ENCODE peak calls at places on chromosomes 3 and 15, in five cellular contexts. One of them, this sample, is unnamed.

GRCh38 chr3:188276366-188276765 is 122.4 kb downstream of the LPP start:
- DNase-seq in A673: no peak
- DNase-seq in keratinocyte: no peak
- DNase-seq in GM13976: no peak
- DNase-seq in RWPE1: no peak
- DNase-seq in this sample: no peak

GRCh38 chr15:78040653-78041244 is 36.8 kb downstream of the TBC1D2B start:
- DNase-seq in A673: no peak
- DNase-seq in keratinocyte: no peak
- DNase-seq in GM13976: no peak
- DNase-seq in RWPE1: no peak
- DNase-seq in this sample: no peak

GRCh38 chr3:5037828-5038227 is 58.6 kb downstream of the BHLHE40 start:
- DNase-seq in keratinocyte: no peak
- DNase-seq in GM13976: no peak
- DNase-seq in A673: no peak
- DNase-seq in RWPE1: no peak
- DNase-seq in this sample: no peak

GRCh38 chr3:58631742-58632141 is 34.8 kb downstream of the FAM3D start:
- DNase-seq in keratinocyte: no peak
- DNase-seq in RWPE1: no peak
- DNase-seq in A673: no peak
- DNase-seq in GM13976: no peak
- DNase-seq in this sample: no peak

GRCh38 chr3:53817809-53818208 is 28.4 kb downstream of the CHDH start:
- DNase-seq in GM13976: no peak
- DNase-seq in keratinocyte: no peak
- DNase-seq in RWPE1: no peak
- DNase-seq in A673: no peak
- DNase-seq in this sample: no peak

GRCh38 chr3:97711664-97712063 is 52.9 kb upstream of the ARL6 start:
- DNase-seq in keratinocyte: no peak
- DNase-seq in RWPE1: no peak
- DNase-seq in A673: no peak
- DNase-seq in GM13976: no peak
- DNase-seq in this sample: no peak

GRCh38 chr3:43388909-43389308 is 102.6 kb downstream of the SNRK start:
- DNase-seq in A673: no peak
- DNase-seq in RWPE1: no peak
- DNase-seq in GM13976: no peak
- DNase-seq in keratinocyte: no peak
- DNase-seq in this sample: no peak

GRCh38 chr3:159751141-159751540 is 237.5 kb upstream of the IL12A start:
- DNase-seq in A673: no peak
- DNase-seq in keratinocyte: no peak
- DNase-seq in GM13976: no peak
- DNase-seq in RWPE1: no peak
- DNase-seq in this sample: no peak

GRCh38 chr15:40929730-40930429 is 740 bp downstream of the DLL4 start:
- DNase-seq in keratinocyte: no peak
- DNase-seq in GM13976: no peak
- DNase-seq in RWPE1: no peak
- DNase-seq in A673: no peak
- DNase-seq in this sample: no peak

GRCh38 chr3:123158899-123159390 is 42.8 kb upstream of the SEC22A start:
- DNase-seq in A673: no peak
- DNase-seq in keratinocyte: no peak
- DNase-seq in RWPE1: no peak
- DNase-seq in GM13976: no peak
- DNase-seq in this sample: no peak

GRCh38 chr3:123158330-123158729 is 43.4 kb upstream of the SEC22A start:
- DNase-seq in A673: no peak
- DNase-seq in GM13976: no peak
- DNase-seq in keratinocyte: no peak
- DNase-seq in RWPE1: no peak
- DNase-seq in this sample: no peak

GRCh38 chr3:123163146-123163545 is 38.6 kb upstream of the SEC22A start:
- DNase-seq in keratinocyte: no peak
- DNase-seq in GM13976: no peak
- DNase-seq in RWPE1: no peak
- DNase-seq in A673: no peak
- DNase-seq in this sample: no peak

GRCh38 chr3:123159926-123160635 is 41.7 kb upstream of the SEC22A start:
- DNase-seq in GM13976: no peak
- DNase-seq in A673: no peak
- DNase-seq in RWPE1: no peak
- DNase-seq in keratinocyte: no peak
- DNase-seq in this sample: no peak

DNA sequence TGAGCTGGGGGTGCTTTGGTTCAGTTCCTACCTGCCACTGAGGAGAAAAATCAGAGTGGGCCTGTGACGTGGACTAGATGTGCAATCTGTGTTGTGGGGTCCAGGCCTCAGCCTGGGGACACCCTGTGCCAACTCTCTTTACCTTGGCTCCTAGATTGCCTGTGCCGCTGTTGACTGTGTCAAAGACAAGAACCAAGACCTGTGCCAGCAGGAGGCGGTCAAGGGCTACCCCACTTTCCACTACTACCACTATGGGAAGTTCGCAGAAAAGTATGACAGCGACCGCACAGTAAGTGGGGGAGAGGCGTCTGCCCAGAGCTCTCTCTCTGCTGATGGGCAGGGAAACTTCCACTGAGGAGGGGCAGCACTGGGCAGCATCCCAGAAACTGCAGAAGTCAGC is 40.6 kb upstream of the SEC22A start:
- DNase-seq in keratinocyte: no peak
- DNase-seq in GM13976: no peak
- DNase-seq in A673: no peak
- DNase-seq in RWPE1: no peak
- DNase-seq in this sample: no peak
- TF ChIP-seq CTCF in keratinocyte: no peak
- TF ChIP-seq CTCF in GM13976: no peak
- TF ChIP-seq CTCF in A673: peak
- TF ChIP-seq CTCF in RWPE1: no peak
- TF ChIP-seq CTCF in this sample: no peak

GRCh38 chr15:44532689-44533088 is 4.3 kb upstream of the EIF3J start:
- DNase-seq in RWPE1: no peak
- DNase-seq in keratinocyte: no peak
- DNase-seq in A673: peak
- DNase-seq in GM13976: no peak
- DNase-seq in this sample: no peak
- TF ChIP-seq CTCF in RWPE1: peak
- TF ChIP-seq CTCF in keratinocyte: no peak
- TF ChIP-seq CTCF in A673: peak
- TF ChIP-seq CTCF in GM13976: peak
- TF ChIP-seq CTCF in this sample: peak

GRCh38 chr15:52336530-52336929 is 40.9 kb upstream of the MYO5C start:
- DNase-seq in GM13976: no peak
- DNase-seq in A673: no peak
- DNase-seq in keratinocyte: no peak
- DNase-seq in RWPE1: no peak
- DNase-seq in this sample: no peak
- TF ChIP-seq CTCF in GM13976: no peak
- TF ChIP-seq CTCF in A673: peak
- TF ChIP-seq CTCF in keratinocyte: no peak
- TF ChIP-seq CTCF in RWPE1: no peak
- TF ChIP-seq CTCF in this sample: no peak

DNA sequence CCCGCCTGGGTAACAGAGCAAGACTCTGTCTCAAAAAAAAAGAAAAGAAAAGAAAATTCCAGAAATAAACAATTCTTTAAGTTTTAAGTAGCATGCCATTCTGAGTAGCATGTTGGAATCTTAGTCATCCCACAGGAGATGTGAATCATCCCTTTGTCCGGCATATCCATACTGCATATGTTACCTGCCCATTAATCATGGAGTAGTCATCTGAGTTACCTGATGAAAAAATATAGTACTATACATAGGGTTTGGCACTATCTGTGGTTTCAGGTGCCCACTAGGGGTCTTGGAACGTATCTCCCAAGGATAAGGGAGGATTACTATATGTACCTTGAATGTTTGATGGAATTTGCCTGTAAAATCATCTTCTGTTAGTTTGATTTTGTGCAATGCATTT is 6.3 kb upstream of the CCR4 start:
- DNase-seq in A673: no peak
- DNase-seq in RWPE1: peak
- DNase-seq in keratinocyte: peak
- DNase-seq in GM13976: no peak
- DNase-seq in this sample: no peak
- TF ChIP-seq CTCF in A673: no peak
- TF ChIP-seq CTCF in RWPE1: no peak
- TF ChIP-seq CTCF in keratinocyte: no peak
- TF ChIP-seq CTCF in GM13976: no peak
- TF ChIP-seq CTCF in this sample: no peak